ENCODE peak calls at places on chromosomes 5 and 9, in ten cellular contexts. W, Q, B, F, K, I, V, S, P and M are unnamed samples.
A peak's percentile ranks its signal among the peaks of the same experiment; 100 is the strongest.

GRCh38 chr9:21519855-21520434 is 37.8 kb upstream of the IFNE start:
- DNase-seq in W (no peak), F (no peak), P (no peak), B (no peak), V (no peak), K (no peak), Q (no peak), I (no peak), S (no peak), M (no peak)

GRCh38 chr5:122908662-122909061 is 63.2 kb downstream of the SNX24 start:
- DNase-seq in V (no peak), I (no peak), K (peak; percentile 37), S (no peak), P (no peak), Q (no peak), W (no peak), B (no peak), F (no peak), M (no peak)

GRCh38 chr5:138632900-138633489 is 57.8 kb upstream of the HSPA9 start:
- DNase-seq in W (peak; percentile 73), Q (no peak), I (no peak), K (peak; percentile 70), V (peak; percentile 12), B (peak; percentile 40), S (no peak), F (no peak), P (peak; percentile 57), M (peak; percentile 41)

GRCh38 chr5:961002-961710 is 47.4 kb upstream of the NKD2 start:
- DNase-seq in K (no peak), B (no peak), I (peak; percentile 54), W (no peak), P (no peak), V (no peak), S (no peak), F (peak; percentile 66), Q (no peak), M (no peak)

GRCh38 chr9:1951446-1951845 is 63.7 kb upstream of the SMARCA2 start:
- DNase-seq in V (no peak), P (no peak), Q (no peak), I (no peak), W (no peak), S (no peak), F (no peak), B (no peak), K (no peak), M (no peak)

GRCh38 chr5:177367323-177367848 is 9.7 kb downstream of the RGS14 start:
- DNase-seq in K (no peak), V (no peak), Q (no peak), P (no peak), W (no peak), I (no peak), B (no peak), F (no peak), S (no peak), M (no peak)

GRCh38 chr9:113293285-113293874 is 9.8 kb downstream of the RNF183 start:
- DNase-seq in P (no peak), F (no peak), V (no peak), Q (no peak), K (no peak), W (no peak), I (no peak), S (no peak), B (no peak), M (no peak)

GRCh38 chr9:104553261-104553660 is 15.7 kb upstream of the OR13C8 start:
- DNase-seq in V (no peak), F (no peak), S (no peak), K (no peak), B (no peak), W (no peak), Q (no peak), I (no peak), P (no peak), M (no peak)

GRCh38 chr9:38414040-38414723 is 10.1 kb downstream of the IGFBPL1 start:
- DNase-seq in K (no peak), F (no peak), B (no peak), W (no peak), I (no peak), P (no peak), S (no peak), Q (no peak), V (no peak), M (no peak)

GRCh38 chr5:75608886-75609285 is 2.4 kb upstream of the ANKDD1B start:
- DNase-seq in Q (no peak), I (no peak), K (no peak), F (no peak), P (no peak), S (no peak), W (no peak), B (no peak), V (no peak), M (no peak)

GRCh38 chr5:135215617-135215995 is 181.6 kb upstream of the PITX1 start:
- DNase-seq in Q (no peak), V (no peak), B (no peak), P (no peak), F (no peak), K (no peak), S (no peak), I (peak; percentile 40), W (no peak), M (no peak)

GRCh38 chr9:125889524-125890473 is 142.6 kb downstream of the PBX3 start:
- DNase-seq in S (no peak), B (peak; percentile 25), W (no peak), I (no peak), P (peak; percentile 35), V (no peak), F (peak; percentile 56), Q (peak; percentile 21), K (peak; percentile 66), M (no peak)

GRCh38 chr5:127026166-127026565 is 4.2 kb downstream of the MARCHF3 start:
- DNase-seq in V (no peak), I (no peak), P (no peak), B (no peak), W (no peak), S (no peak), K (no peak), F (no peak), Q (no peak), M (no peak)

GRCh38 chr9:88076286-88077070 is 61.8 kb downstream of the SPATA31C2 start:
- DNase-seq in F (peak; percentile 99), K (peak; percentile 71), S (no peak), I (peak; percentile 80), V (no peak), P (peak; percentile 91), W (peak; percentile 74), Q (peak; percentile 14), B (peak; percentile 55), M (no peak)
- H3K9me3 ChIP-seq in F (no peaks in the 10 kb centered on the region), K (no peaks in the 10 kb centered on the region), S (no peaks in the 10 kb centered on the region), I (no peaks in the 10 kb centered on the region), V (no peaks in the 10 kb centered on the region), P (no peaks in the 10 kb centered on the region), W (no peaks in the 10 kb centered on the region), Q (no peaks in the 10 kb centered on the region), B (no peaks in the 10 kb centered on the region), M (no peaks in the 10 kb centered on the region)

GRCh38 chr5:118873417-118873816 is 114.9 kb downstream of the DTWD2 start:
- DNase-seq in Q (no peak), W (no peak), P (no peak), V (no peak), S (no peak), K (no peak), I (no peak), B (no peak), F (peak; percentile 50), M (no peak)

DNA sequence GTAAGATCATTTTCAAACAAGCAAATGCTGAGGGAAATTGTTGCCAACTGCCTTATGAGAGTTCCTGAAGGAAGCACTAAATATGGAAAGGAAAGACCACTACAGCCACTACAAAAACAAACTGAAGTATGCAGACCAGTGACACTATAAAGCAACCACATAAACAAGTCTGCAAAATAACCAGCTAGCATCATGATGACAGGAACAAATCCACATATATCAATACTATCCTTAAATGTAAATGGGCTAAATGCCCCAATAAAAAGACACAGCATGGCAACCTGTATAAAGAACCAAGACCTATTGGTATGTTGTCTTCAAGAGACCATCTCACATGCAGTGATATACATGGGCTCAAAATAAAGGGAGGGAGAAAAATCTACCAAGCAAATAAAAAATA is 113.2 kb downstream of the DTWD2 start:
- DNase-seq in I (no peak), F (no peak), V (no peak), W (no peak), P (no peak), B (no peak), S (no peak), Q (no peak), K (no peak), M (no peak)
- H3K9me3 ChIP-seq in I (peaks cover 19% of the 10 kb centered on the region), F (no peaks in the 10 kb centered on the region), V (no peaks in the 10 kb centered on the region), W (peaks cover 39% of the 10 kb centered on the region), P (peaks cover 38% of the 10 kb centered on the region), B (peaks cover 39% of the 10 kb centered on the region), S (no peaks in the 10 kb centered on the region), Q (peaks cover 38% of the 10 kb centered on the region), K (no peaks in the 10 kb centered on the region), M (no peaks in the 10 kb centered on the region)

GRCh38 chr9:123473226-123473625 is 117.2 kb downstream of the CRB2 start:
- DNase-seq in I (no peak), K (peak; percentile 30), B (no peak), V (no peak), S (no peak), Q (no peak), W (no peak), F (no peak), P (no peak), M (no peak)

GRCh38 chr9:123478967-123479602 is 123.1 kb downstream of the CRB2 start:
- DNase-seq in F (no peak), B (no peak), S (no peak), Q (no peak), I (no peak), P (peak; percentile 55), V (no peak), K (peak; percentile 77), W (peak; percentile 6), M (no peak)

GRCh38 chr9:123471843-123472570 is 116.0 kb downstream of the CRB2 start:
- DNase-seq in S (no peak), V (peak; percentile 8), Q (no peak), F (no peak), K (no peak), W (no peak), B (no peak), I (no peak), P (no peak), M (no peak)

GRCh38 chr9:123478160-123478559 is 122.2 kb downstream of the CRB2 start:
- DNase-seq in Q (no peak), S (no peak), V (no peak), W (peak; percentile 16), K (no peak), B (no peak), P (no peak), I (no peak), F (no peak), M (no peak)

DNA sequence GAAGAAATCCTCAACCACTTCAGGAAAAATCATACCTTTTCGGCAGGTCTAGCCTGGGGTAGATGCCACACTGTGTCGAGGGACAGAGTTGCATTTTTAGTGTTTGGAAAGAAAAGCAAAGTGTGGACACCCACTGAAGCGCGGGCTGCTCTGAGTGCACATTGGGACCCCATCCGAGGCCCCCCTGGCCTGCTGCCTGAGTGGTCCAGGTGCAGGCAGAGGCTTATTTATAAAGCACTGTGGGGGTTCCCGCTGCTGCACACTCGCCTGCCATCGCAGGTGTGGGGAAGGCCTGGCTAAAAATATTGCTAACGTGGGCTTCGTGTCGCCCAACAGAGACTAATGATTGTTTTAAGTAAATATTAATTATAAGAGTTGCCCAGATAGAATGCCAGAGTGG is 119.4 kb downstream of the CRB2 start:
- DNase-seq in F (no peak), P (no peak), V (peak; percentile 33), I (no peak), K (no peak), W (no peak), Q (no peak), B (no peak), S (no peak), M (no peak)
- H3K9me3 ChIP-seq in F (no peaks in the 10 kb centered on the region), P (no peaks in the 10 kb centered on the region), V (no peaks in the 10 kb centered on the region), I (no peaks in the 10 kb centered on the region), K (no peaks in the 10 kb centered on the region), W (no peaks in the 10 kb centered on the region), Q (no peaks in the 10 kb centered on the region), B (no peaks in the 10 kb centered on the region), S (no peaks in the 10 kb centered on the region), M (no peaks in the 10 kb centered on the region)

GRCh38 chr9:72506615-72507014 is 14.8 kb upstream of the TMC1 start:
- DNase-seq in K (no peak), P (no peak), Q (no peak), I (no peak), V (no peak), B (no peak), F (no peak), W (no peak), S (no peak), M (no peak)
- H3K9me3 ChIP-seq in K (no peaks in the 10 kb centered on the region), P (no peaks in the 10 kb centered on the region), Q (no peaks in the 10 kb centered on the region), I (no peaks in the 10 kb centered on the region), V (no peaks in the 10 kb centered on the region), B (no peaks in the 10 kb centered on the region), F (no peaks in the 10 kb centered on the region), W (no peaks in the 10 kb centered on the region), S (no peaks in the 10 kb centered on the region), M (no peaks in the 10 kb centered on the region)